ENCODE peak calls at places on chromosomes 4 and X, in nine cellular contexts. H is heart left ventricle; Q is CD4-positive, alpha-beta T cell; E is A549; A is choroid plexus epithelial cell; U is pancreas; B is A673; P is foreskin fibroblast; D is GM12878. O is an unnamed sample.

GRCh38 chr4:172141025-172141424 is 327.8 kb downstream of the GALNTL6 start:
- DNase-seq in H (no peak), Q (no peak), E (no peak), A (no peak), U (no peak), B (no peak), P (no peak), D (no peak), O (no peak)

GRCh38 chr4:105093975-105094374 is 52.7 kb upstream of the TET2 start:
- DNase-seq in H (no peak), Q (no peak), E (no peak), A (no peak), U (no peak), B (peak; percentile 24), P (no peak), D (no peak), O (no peak)

GRCh38 chr4:13313856-13314255 is 170.3 kb downstream of the RAB28 start:
- DNase-seq in H (no peak), Q (no peak), E (no peak), A (no peak), U (no peak), B (no peak), P (peak; percentile 24), D (no peak), O (no peak)

GRCh38 chrX:2767631-2768455 is 16.0 kb downstream of the XG start:
- DNase-seq in H (peak; percentile 60), Q (no peak), E (peak; percentile 38), A (peak; percentile 28), U (no peak), B (no peak), P (peak; percentile 68), D (no peak), O (peak; percentile 32)

GRCh38 chr4:121794505-121795192 is 6.5 kb upstream of the EXOSC9 start:
- DNase-seq in H (no peak), Q (no peak), E (no peak), A (peak; percentile 32), U (no peak), B (no peak), P (no peak), D (no peak), O (no peak)

GRCh38 chrX:47145408-47146120 is 543 bp downstream of the RBM10 start:
- DNase-seq in H (no peak), Q (no peak), E (peak; percentile 25), A (no peak), U (no peak), B (peak; percentile 34), P (no peak), D (no peak), O (no peak)

GRCh38 chr4:98474408-98474844 is 184.0 kb downstream of the TSPAN5 start:
- DNase-seq in H (no peak), Q (no peak), E (no peak), A (peak; percentile 79), U (no peak), B (no peak), P (peak; percentile 93), D (no peak), O (no peak)

GRCh38 chr4:163587867-163588266 is 93.4 kb downstream of the TMA16 start:
- DNase-seq in H (no peak), Q (no peak), E (no peak), A (peak; percentile 1), U (no peak), B (peak; percentile 18), P (no peak), D (peak; percentile 73), O (no peak)

GRCh38 chr4:133982533-133983224 is 218.9 kb downstream of the PABPC4L start:
- DNase-seq in H (no peak), Q (no peak), E (no peak), A (peak; percentile 23), U (no peak), B (no peak), P (peak; percentile 20), D (no peak), O (no peak)

GRCh38 chr4:74018116-74018515 is 19.6 kb upstream of the CXCL5 start:
- DNase-seq in H (no peak), Q (no peak), E (no peak), A (no peak), U (no peak), B (no peak), P (no peak), D (no peak), O (no peak)

GRCh38 chr4:156888762-156889161 is 82.8 kb downstream of the PDGFC start:
- DNase-seq in H (no peak), Q (no peak), E (no peak), A (peak; percentile 81), U (no peak), B (no peak), P (peak; percentile 71), D (no peak), O (peak; percentile 19)

GRCh38 chrX:85501349-85501748 is 121.9 kb upstream of the POF1B start:
- DNase-seq in H (no peak), Q (no peak), E (no peak), A (no peak), U (no peak), B (no peak), P (no peak), D (no peak), O (no peak)

GRCh38 chrX:4240541-4241194 is 527.2 kb upstream of the PRKX start:
- DNase-seq in H (no peak), Q (no peak), E (no peak), A (no peak), U (no peak), B (peak; percentile 44), P (no peak), D (no peak), O (no peak)

GRCh38 chrX:50762578-50762977 is 51.4 kb downstream of the SHROOM4 start:
- DNase-seq in H (no peak), Q (no peak), E (no peak), A (no peak), U (no peak), B (no peak), P (no peak), D (no peak), O (no peak)

GRCh38 chr4:74311696-74312313 is 3.5 kb downstream of the EPGN start:
- DNase-seq in H (no peak), Q (no peak), E (peak; percentile 8), A (peak; percentile 84), U (no peak), B (peak; percentile 58), P (peak; percentile 76), D (peak; percentile 13), O (peak; percentile 32)

GRCh38 chrX:30906726-30907125 is 17.7 kb upstream of the TAB3 start:
- DNase-seq in H (no peak), Q (no peak), E (no peak), A (peak; percentile 30), U (no peak), B (no peak), P (peak; percentile 36), D (no peak), O (peak; percentile 30)

GRCh38 chr4:155170569-155170968 is 37.9 kb upstream of the NPY2R start:
- DNase-seq in H (no peak), Q (no peak), E (no peak), A (no peak), U (no peak), B (no peak), P (no peak), D (no peak), O (no peak)

GRCh38 chr4:155161357-155161756 is 47.1 kb upstream of the NPY2R start:
- DNase-seq in H (no peak), Q (no peak), E (no peak), A (no peak), U (no peak), B (no peak), P (no peak), D (no peak), O (no peak)

DNA sequence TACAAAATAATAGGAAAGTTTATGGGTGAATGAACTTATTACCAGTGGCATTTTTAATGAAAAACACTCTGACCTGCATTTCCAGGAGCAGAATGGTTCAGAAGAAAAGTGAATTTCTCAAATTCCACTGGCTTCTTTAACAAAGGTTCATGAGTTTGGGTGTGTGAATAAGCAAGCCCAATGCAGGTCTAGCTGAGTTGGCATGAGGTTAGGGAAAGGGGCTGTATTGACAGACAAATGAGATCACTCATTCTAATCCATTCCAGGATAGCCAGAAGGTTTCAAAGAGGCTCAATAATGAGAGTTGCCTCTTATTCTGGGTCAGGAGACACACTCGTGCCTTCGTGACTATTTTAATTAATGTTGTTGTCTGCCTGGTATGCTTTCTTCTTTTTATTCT is 43.7 kb upstream of the NPY2R start:
- DNase-seq in H (no peak), Q (no peak), E (no peak), A (no peak), U (no peak), B (no peak), P (no peak), D (no peak), O (no peak)
- TF ChIP-seq CTCF in H (no peak), Q (no peak), E (no peak), A (no peak), U (no peak), B (no peak), P (no peak), D (no peak), O (no peak)

GRCh38 chrX:135707880-135708279 is 5.6 kb upstream of the CT45A1 start:
- DNase-seq in H (no peak), Q (no peak), E (peak; percentile 8), A (no peak), U (no peak), B (peak; percentile 61), P (no peak), D (no peak), O (no peak)
- TF ChIP-seq CTCF in H (no peak), Q (no peak), E (no peak), A (no peak), U (no peak), B (peak; percentile 69), P (peak; percentile 15), D (peak; percentile 54), O (no peak)

GRCh38 chrX:150364347-150365050 is 1.4 kb downstream of the MAMLD1 start:
- DNase-seq in H (peak; percentile 23), Q (no peak), E (no peak), A (no peak), U (peak; percentile 40), B (peak; percentile 30), P (peak; percentile 42), D (no peak), O (no peak)

GRCh38 chrX:150361777-150362351 is 1.3 kb upstream of the MAMLD1 start:
- DNase-seq in H (peak; percentile 18), Q (no peak), E (no peak), A (no peak), U (peak; percentile 32), B (no peak), P (peak; percentile 47), D (no peak), O (no peak)

GRCh38 chrX:150363561-150364346 is 637 bp downstream of the MAMLD1 start:
- DNase-seq in H (peak; percentile 25), Q (no peak), E (peak; percentile 24), A (peak; percentile 44), U (peak; percentile 60), B (peak; percentile 64), P (peak; percentile 73), D (no peak), O (peak; percentile 26)

GRCh38 chrX:150361070-150361776 is 1.9 kb upstream of the MAMLD1 start:
- DNase-seq in H (peak; percentile 18), Q (no peak), E (no peak), A (peak; percentile 39), U (peak; percentile 25), B (no peak), P (peak; percentile 44), D (no peak), O (no peak)

GRCh38 chrX:150362599-150363481 is at the start of gene MAMLD1:
- DNase-seq in H (peak; percentile 73), Q (peak; percentile 17), E (peak; percentile 47), A (peak; percentile 82), U (peak; percentile 62), B (peak; percentile 78), P (peak; percentile 91), D (no peak), O (peak; percentile 50)
- TF ChIP-seq CTCF in H (no peak), Q (no peak), E (no peak), A (peak; percentile 21), U (no peak), B (no peak), P (peak; percentile 8), D (no peak), O (no peak)

GRCh38 chrX:83108278-83108677 is 399.8 kb upstream of the POU3F4 start:
- DNase-seq in H (no peak), Q (no peak), E (no peak), A (no peak), U (no peak), B (no peak), P (no peak), D (no peak), O (no peak)
- TF ChIP-seq CTCF in H (no peak), Q (no peak), E (no peak), A (no peak), U (no peak), B (no peak), P (no peak), D (no peak), O (no peak)

O was measured in RWPE1.